ENCODE peak calls at places on chromosome 17, in eight cellular contexts. H is sigmoid colon, E is lower leg skin, W is A549, P is testis, O is stomach, I is GM12878, L is esophagus squamous epithelium. Z is an unnamed sample.

GRCh38 chr17:36132421-36132831 is 28.8 kb downstream of the CCL4 start:
- DNase-seq in H (no peak), E (no peak), W (no peak), P (no peak), O (no peak), I (peak), L (no peak), Z (no peak)

GRCh38 chr17:4513113-4514032 is 14.7 kb downstream of the SPNS2 start:
- DNase-seq in H (peak), E (no peak), W (no peak), P (peak), O (no peak), I (no peak), L (no peak), Z (no peak)

GRCh38 chr17:59527325-59527917 is 38.0 kb upstream of the DHX40 start:
- DNase-seq in H (no peak), E (no peak), W (peak), P (no peak), O (no peak), I (no peak), L (no peak), Z (no peak)

GRCh38 chr17:58289869-58290268 is 9.1 kb upstream of the MPO start:
- DNase-seq in H (no peak), E (peak), W (no peak), P (no peak), O (peak), I (no peak), L (no peak), Z (no peak)

GRCh38 chr17:40648326-40648968 is 829 bp upstream of the SMARCE1 start:
- DNase-seq in H (no peak), E (peak), W (no peak), P (peak), O (peak), I (no peak), L (no peak), Z (no peak)

GRCh38 chr17:68514809-68515208 is 2.6 kb downstream of the PRKAR1A start:
- DNase-seq in H (no peak), E (no peak), W (peak), P (no peak), O (no peak), I (no peak), L (no peak), Z (no peak)

GRCh38 chr17:74938194-74938950 is 2.7 kb downstream of the OTOP3 start:
- DNase-seq in H (no peak), E (peak), W (no peak), P (no peak), O (no peak), I (no peak), L (no peak), Z (no peak)

GRCh38 chr17:8005951-8006730 is 3.7 kb downstream of the GUCY2D start:
- DNase-seq in H (peak), E (peak), W (peak), P (peak), O (no peak), I (no peak), L (no peak), Z (no peak)

GRCh38 chr17:59365383-59365981 is 34.0 kb downstream of the YPEL2 start:
- DNase-seq in H (peak), E (no peak), W (no peak), P (peak), O (no peak), I (no peak), L (no peak), Z (no peak)

GRCh38 chr17:41800601-41801373 is 11.0 kb downstream of the P3H4 start:
- DNase-seq in H (peak), E (peak), W (peak), P (no peak), O (peak), I (no peak), L (no peak), Z (no peak)

GRCh38 chr17:76707985-76708807 is 2.6 kb downstream of the MXRA7 start:
- DNase-seq in H (peak), E (no peak), W (no peak), P (peak), O (no peak), I (no peak), L (no peak), Z (no peak)

GRCh38 chr17:40582328-40582901 is 17.1 kb upstream of the CCR7 start:
- DNase-seq in H (no peak), E (peak), W (no peak), P (no peak), O (peak), I (peak), L (peak), Z (no peak)

GRCh38 chr17:12673788-12674187 is 8.1 kb downstream of the MYOCD start:
- DNase-seq in H (no peak), E (no peak), W (no peak), P (no peak), O (no peak), I (no peak), L (no peak), Z (no peak)

GRCh38 chr17:68585643-68586042 is 15.5 kb downstream of the FAM20A start:
- DNase-seq in H (no peak), E (peak), W (no peak), P (no peak), O (no peak), I (no peak), L (no peak), Z (no peak)

GRCh38 chr17:35947156-35947585 is 3.7 kb upstream of the LYZL6 start:
- DNase-seq in H (no peak), E (no peak), W (peak), P (peak), O (peak), I (no peak), L (peak), Z (no peak)

GRCh38 chr17:8392274-8392673 is 5.4 kb downstream of the RNF222 start:
- DNase-seq in H (peak), E (peak), W (no peak), P (no peak), O (no peak), I (no peak), L (no peak), Z (no peak)

GRCh38 chr17:3944485-3945388 is 19.5 kb downstream of the ATP2A3 start:
- DNase-seq in H (peak), E (no peak), W (peak), P (peak), O (peak), I (no peak), L (no peak), Z (no peak)

GRCh38 chr17:32240745-32241144 is 24.9 kb upstream of the RHBDL3 start:
- DNase-seq in H (no peak), E (peak), W (no peak), P (peak), O (no peak), I (no peak), L (no peak), Z (no peak)

GRCh38 chr17:17749921-17750320 is 68.7 kb downstream of the RAI1 start:
- DNase-seq in H (no peak), E (no peak), W (peak), P (peak), O (peak), I (peak), L (no peak), Z (no peak)

GRCh38 chr17:75238684-75239191 is 22.7 kb downstream of the GGA3 start:
- DNase-seq in H (no peak), E (no peak), W (peak), P (peak), O (peak), I (no peak), L (no peak), Z (no peak)

GRCh38 chr17:20995873-20996723 is 46.7 kb downstream of the USP22 start:
- DNase-seq in H (no peak), E (peak), W (no peak), P (no peak), O (no peak), I (no peak), L (no peak), Z (no peak)

GRCh38 chr17:30379303-30380105 is 777 bp downstream of the CPD start:
- DNase-seq in H (peak), E (peak), W (no peak), P (no peak), O (peak), I (no peak), L (no peak), Z (no peak)

GRCh38 chr17:40612510-40613244 is 34.9 kb downstream of the SMARCE1 start:
- DNase-seq in H (no peak), E (no peak), W (no peak), P (no peak), O (no peak), I (no peak), L (no peak), Z (no peak)

GRCh38 chr17:58493506-58493905 is 5.3 kb upstream of the HSF5 start:
- DNase-seq in H (no peak), E (no peak), W (no peak), P (no peak), O (no peak), I (no peak), L (no peak), Z (no peak)

GRCh38 chr17:81025065-81025751 is 9.7 kb upstream of the BAIAP2 start:
- DNase-seq in H (peak), E (no peak), W (no peak), P (no peak), O (no peak), I (no peak), L (no peak), Z (no peak)
- TF ChIP-seq POLR2A in H (no peak), E (no peak), W (no peak), P (no peak), O (no peak), I (no peak), L (no peak), Z (no peak)

DNA sequence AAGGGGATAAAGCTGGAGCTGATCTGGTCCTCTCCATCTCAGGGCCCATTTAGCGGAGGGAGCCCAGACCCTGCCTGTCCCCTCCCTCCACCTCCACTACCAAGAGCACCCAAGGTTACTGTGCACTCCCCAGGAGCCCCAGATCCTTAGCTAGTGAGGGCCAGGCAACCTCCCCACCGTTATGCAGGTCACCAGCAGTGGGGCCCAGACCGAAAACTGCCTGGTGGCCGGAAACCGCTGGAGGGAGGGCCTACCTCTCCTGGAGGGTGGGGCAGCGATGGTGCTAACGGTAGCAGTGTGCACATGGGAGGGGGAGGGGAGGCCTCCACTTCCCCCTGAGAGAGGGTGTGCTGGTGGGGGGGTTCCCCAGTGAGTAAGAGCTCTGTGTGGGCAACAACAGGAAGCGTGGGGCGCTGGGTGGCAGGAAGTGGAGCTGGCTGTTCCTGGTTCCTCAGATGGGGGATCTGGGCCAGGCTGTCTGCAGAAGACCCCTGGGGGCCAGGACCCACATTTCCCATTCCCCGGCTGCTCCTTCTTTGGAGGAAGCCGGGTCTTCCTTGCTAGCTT is 4.4 kb downstream of the FMNL1 start:
- DNase-seq in H (peak), E (peak), W (peak), P (peak), O (peak), I (peak), L (peak), Z (peak)
- TF ChIP-seq POLR2A in H (no peak), E (no peak), W (no peak), P (no peak), O (no peak), I (peak), L (peak), Z (no peak)

GRCh38 chr17:73232587-73233373 is 28.9 kb downstream of the CPSF4L start:
- DNase-seq in H (peak), E (peak), W (peak), P (peak), O (peak), I (no peak), L (no peak), Z (peak)
- TF ChIP-seq POLR2A in H (no peak), E (no peak), W (no peak), P (no peak), O (no peak), I (no peak), L (no peak), Z (no peak)

GRCh38 chr17:37768438-37768837 is 23.6 kb upstream of the HNF1B start:
- DNase-seq in H (no peak), E (no peak), W (no peak), P (no peak), O (no peak), I (no peak), L (no peak), Z (no peak)

GRCh38 chr17:37766951-37767350 is 22.1 kb upstream of the HNF1B start:
- DNase-seq in H (no peak), E (no peak), W (peak), P (no peak), O (no peak), I (no peak), L (no peak), Z (no peak)

GRCh38 chr17:37770631-37771518 is 26.0 kb upstream of the HNF1B start:
- DNase-seq in H (no peak), E (no peak), W (peak), P (peak), O (peak), I (no peak), L (no peak), Z (no peak)

GRCh38 chr17:37772982-37773381 is 28.1 kb upstream of the HNF1B start:
- DNase-seq in H (no peak), E (no peak), W (no peak), P (no peak), O (no peak), I (no peak), L (no peak), Z (no peak)

GRCh38 chr17:37769050-37769449 is 24.2 kb upstream of the HNF1B start:
- DNase-seq in H (no peak), E (no peak), W (no peak), P (no peak), O (no peak), I (no peak), L (no peak), Z (no peak)
- TF ChIP-seq POLR2A in H (no peak), E (no peak), W (no peak), P (no peak), O (no peak), I (no peak), L (no peak), Z (no peak)

Z was measured in gastrocnemius medialis.